ENCODE peak calls at places on chromosomes 2 and 18, in eight cellular contexts. I is prostate gland; X is GM06990; N is endothelial cell; J is AG08396; Q is right cardiac atrium; B is left ventricle myocardium superior; R is activated CD4-positive, alpha-beta T cell treated with anti-CD3 and anti-CD28 coated beads, Interleukin-2, amount 50 U/mL, for 1 hour. T is an unnamed sample.

GRCh38 chr2:176483901-176484568 is 214.8 kb downstream of the MTX2 start:
- DNase-seq in I (no peak), X (no peak), N (no peak), J (no peak), Q (no peak), B (no peak), R (no peak), T (no peak)

GRCh38 chr2:240451108-240451611 is 15.7 kb downstream of the GPC1 start:
- DNase-seq in I (peak; percentile 82), X (no peak), N (no peak), J (no peak), Q (peak; percentile 29), B (peak; percentile 47), R (no peak), T (no peak)

GRCh38 chr2:44945676-44946427 is 4.3 kb downstream of the SIX3 start:
- DNase-seq in I (no peak), X (no peak), N (no peak), J (no peak), Q (no peak), B (no peak), R (no peak), T (no peak)

GRCh38 chr2:109407401-109408335 is 206.1 kb downstream of the SEPTIN10 start:
- DNase-seq in I (peak; percentile 22), X (no peak), N (no peak), J (no peak), Q (no peak), B (no peak), R (no peak), T (no peak)

GRCh38 chr2:168005586-168005985 is 241.8 kb downstream of the STK39 start:
- DNase-seq in I (no peak), X (no peak), N (no peak), J (no peak), Q (no peak), B (no peak), R (no peak), T (no peak)

GRCh38 chr2:162184796-162185195 is 32.7 kb upstream of the GCG start:
- DNase-seq in I (no peak), X (no peak), N (no peak), J (no peak), Q (no peak), B (no peak), R (no peak), T (no peak)

GRCh38 chr2:39127973-39128372 is 7.1 kb upstream of the SOS1 start:
- DNase-seq in I (no peak), X (peak; percentile 68), N (no peak), J (no peak), Q (no peak), B (no peak), R (peak; percentile 27), T (no peak)

GRCh38 chr2:43905388-43905803 is 66.6 kb downstream of the ABCG8 start:
- DNase-seq in I (no peak), X (no peak), N (no peak), J (no peak), Q (no peak), B (no peak), R (no peak), T (no peak)

GRCh38 chr18:6607348-6607747 is 122.2 kb upstream of the ARHGAP28 start:
- DNase-seq in I (peak; percentile 21), X (no peak), N (no peak), J (no peak), Q (no peak), B (no peak), R (no peak), T (no peak)

GRCh38 chr2:191385416-191386160 is 140.4 kb downstream of the MYO1B start:
- DNase-seq in I (no peak), X (no peak), N (no peak), J (no peak), Q (no peak), B (no peak), R (no peak), T (no peak)

GRCh38 chr2:68908392-68908970 is 37.3 kb upstream of the BMP10 start:
- DNase-seq in I (peak; percentile 77), X (peak; percentile 82), N (no peak), J (peak; percentile 61), Q (peak; percentile 92), B (peak; percentile 71), R (peak; percentile 77), T (peak; percentile 83)

GRCh38 chr2:75558132-75558530 is 2.6 kb downstream of the EVA1A start:
- DNase-seq in I (no peak), X (no peak), N (no peak), J (no peak), Q (no peak), B (no peak), R (no peak), T (no peak)

GRCh38 chr18:12768622-12769021 is 65.8 kb downstream of the PSMG2 start:
- DNase-seq in I (no peak), X (no peak), N (no peak), J (peak; percentile 40), Q (no peak), B (no peak), R (no peak), T (no peak)

GRCh38 chr2:157439792-157440186 is 4.1 kb downstream of the CYTIP start:
- DNase-seq in I (no peak), X (no peak), N (no peak), J (no peak), Q (no peak), B (no peak), R (no peak), T (no peak)

GRCh38 chr2:173221937-173222594 is 132.6 kb upstream of the CDCA7 start:
- DNase-seq in I (no peak), X (no peak), N (no peak), J (no peak), Q (no peak), B (no peak), R (no peak), T (no peak)

GRCh38 chr2:46362667-46363012 is 65.4 kb downstream of the EPAS1 start:
- DNase-seq in I (no peak), X (no peak), N (no peak), J (no peak), Q (no peak), B (no peak), R (no peak), T (no peak)

GRCh38 chr2:19900536-19901200 is 1.1 kb downstream of the TTC32 start:
- DNase-seq in I (no peak), X (no peak), N (no peak), J (no peak), Q (no peak), B (no peak), R (peak; percentile 11), T (no peak)

GRCh38 chr18:8794133-8794986 is 89.0 kb downstream of the MTCL1 start:
- DNase-seq in I (no peak), X (no peak), N (no peak), J (no peak), Q (no peak), B (no peak), R (no peak), T (no peak)

GRCh38 chr2:230735884-230736283 is 23.2 kb downstream of the CAB39 start:
- DNase-seq in I (no peak), X (no peak), N (no peak), J (no peak), Q (no peak), B (no peak), R (no peak), T (no peak)

GRCh38 chr2:157572725-157573124 is 55.9 kb downstream of the ACVR1C start:
- DNase-seq in I (no peak), X (no peak), N (no peak), J (no peak), Q (no peak), B (no peak), R (no peak), T (no peak)

GRCh38 chr2:43280994-43281393 is 54.6 kb upstream of the ZFP36L2 start:
- DNase-seq in I (no peak), X (no peak), N (no peak), J (no peak), Q (no peak), B (no peak), R (no peak), T (no peak)

GRCh38 chr2:241810304-241811208 is 1.6 kb downstream of the NEU4 start:
- DNase-seq in I (no peak), X (no peak), N (no peak), J (peak; percentile 12), Q (peak; percentile 84), B (peak; percentile 84), R (no peak), T (peak; percentile 43)

GRCh38 chr2:66930499-66931165 is 466.5 kb upstream of the ETAA1 start:
- DNase-seq in I (no peak), X (no peak), N (no peak), J (no peak), Q (peak; percentile 17), B (no peak), R (no peak), T (no peak)

T was measured in upper lobe of right lung.